ENCODE peak calls at places on chromosomes 11 and 22, in nine cellular contexts. One of them, this sample, is unnamed. For H3K9me3, the result is how much of the 10 kb centered on the place peaks cover.

GRCh38 chr11:132886335-132886734 is 646.0 kb downstream of the OPCML start:
- DNase-seq in fibroblast of lung: peak
- DNase-seq in Peyer's patch: no peak
- DNase-seq in thoracic aorta: no peak
- DNase-seq in SK-N-SH: no peak
- DNase-seq in tibial artery: no peak
- DNase-seq in body of pancreas: no peak
- DNase-seq in HCT116: no peak
- DNase-seq in hepatocyte: no peak
- DNase-seq in this sample: no peak

GRCh38 chr22:28297504-28297903 is 378.4 kb upstream of the PITPNB start:
- DNase-seq in fibroblast of lung: peak
- DNase-seq in Peyer's patch: no peak
- DNase-seq in thoracic aorta: no peak
- DNase-seq in SK-N-SH: no peak
- DNase-seq in tibial artery: no peak
- DNase-seq in body of pancreas: no peak
- DNase-seq in HCT116: no peak
- DNase-seq in hepatocyte: no peak
- DNase-seq in this sample: no peak

GRCh38 chr11:8033312-8033715 is 46.2 kb downstream of the EIF3F start:
- DNase-seq in fibroblast of lung: peak
- DNase-seq in Peyer's patch: peak
- DNase-seq in thoracic aorta: peak
- DNase-seq in SK-N-SH: peak
- DNase-seq in tibial artery: peak
- DNase-seq in body of pancreas: peak
- DNase-seq in HCT116: peak
- DNase-seq in hepatocyte: peak
- DNase-seq in this sample: peak

GRCh38 chr11:110481523-110481922 is 51.8 kb downstream of the FDX1 start:
- DNase-seq in fibroblast of lung: no peak
- DNase-seq in Peyer's patch: no peak
- DNase-seq in thoracic aorta: no peak
- DNase-seq in SK-N-SH: no peak
- DNase-seq in tibial artery: no peak
- DNase-seq in body of pancreas: no peak
- DNase-seq in HCT116: no peak
- DNase-seq in hepatocyte: no peak
- DNase-seq in this sample: no peak

GRCh38 chr11:83641511-83641910 is 355.3 kb upstream of the CCDC90B start:
- DNase-seq in fibroblast of lung: peak
- DNase-seq in Peyer's patch: no peak
- DNase-seq in thoracic aorta: no peak
- DNase-seq in SK-N-SH: no peak
- DNase-seq in tibial artery: no peak
- DNase-seq in body of pancreas: no peak
- DNase-seq in HCT116: no peak
- DNase-seq in hepatocyte: peak
- DNase-seq in this sample: no peak

GRCh38 chr11:46277623-46278386 is at the start of gene CREB3L1:
- DNase-seq in fibroblast of lung: peak
- DNase-seq in Peyer's patch: no peak
- DNase-seq in thoracic aorta: no peak
- DNase-seq in SK-N-SH: peak
- DNase-seq in tibial artery: no peak
- DNase-seq in body of pancreas: peak
- DNase-seq in HCT116: no peak
- DNase-seq in hepatocyte: peak
- DNase-seq in this sample: peak

GRCh38 chr11:7965386-7965785 is at the start of gene NLRP10:
- DNase-seq in fibroblast of lung: peak
- DNase-seq in Peyer's patch: no peak
- DNase-seq in thoracic aorta: no peak
- DNase-seq in SK-N-SH: no peak
- DNase-seq in tibial artery: no peak
- DNase-seq in body of pancreas: no peak
- DNase-seq in HCT116: no peak
- DNase-seq in hepatocyte: no peak
- DNase-seq in this sample: no peak

GRCh38 chr22:29339381-29340235 is 24.1 kb upstream of the RASL10A start:
- DNase-seq in fibroblast of lung: no peak
- DNase-seq in Peyer's patch: no peak
- DNase-seq in thoracic aorta: no peak
- DNase-seq in SK-N-SH: no peak
- DNase-seq in tibial artery: no peak
- DNase-seq in body of pancreas: no peak
- DNase-seq in HCT116: no peak
- DNase-seq in hepatocyte: no peak
- DNase-seq in this sample: no peak

GRCh38 chr22:26554956-26555355 is 35.0 kb downstream of the TPST2 start:
- DNase-seq in fibroblast of lung: no peak
- DNase-seq in Peyer's patch: no peak
- DNase-seq in thoracic aorta: no peak
- DNase-seq in SK-N-SH: no peak
- DNase-seq in tibial artery: no peak
- DNase-seq in body of pancreas: no peak
- DNase-seq in HCT116: no peak
- DNase-seq in hepatocyte: no peak
- DNase-seq in this sample: no peak

GRCh38 chr22:19941365-19942070 is at the start of the genes COMT and TXNRD2:
- DNase-seq in fibroblast of lung: peak
- DNase-seq in Peyer's patch: peak
- DNase-seq in thoracic aorta: no peak
- DNase-seq in SK-N-SH: peak
- DNase-seq in tibial artery: peak
- DNase-seq in body of pancreas: peak
- DNase-seq in HCT116: no peak
- DNase-seq in hepatocyte: no peak
- DNase-seq in this sample: peak

GRCh38 chr11:83472328-83472727 is 186.2 kb upstream of the CCDC90B start:
- DNase-seq in fibroblast of lung: no peak
- DNase-seq in Peyer's patch: no peak
- DNase-seq in thoracic aorta: no peak
- DNase-seq in SK-N-SH: no peak
- DNase-seq in tibial artery: no peak
- DNase-seq in body of pancreas: no peak
- DNase-seq in HCT116: no peak
- DNase-seq in hepatocyte: no peak
- DNase-seq in this sample: no peak

GRCh38 chr22:31829505-31829904 is 75.7 kb downstream of the DEPDC5 start:
- DNase-seq in fibroblast of lung: peak
- DNase-seq in Peyer's patch: no peak
- DNase-seq in thoracic aorta: no peak
- DNase-seq in SK-N-SH: peak
- DNase-seq in tibial artery: no peak
- DNase-seq in body of pancreas: no peak
- DNase-seq in HCT116: peak
- DNase-seq in hepatocyte: peak
- DNase-seq in this sample: no peak

GRCh38 chr22:46596819-46597218 is 23.4 kb upstream of the GRAMD4 start:
- DNase-seq in fibroblast of lung: no peak
- DNase-seq in Peyer's patch: no peak
- DNase-seq in thoracic aorta: no peak
- DNase-seq in SK-N-SH: no peak
- DNase-seq in tibial artery: peak
- DNase-seq in body of pancreas: peak
- DNase-seq in HCT116: peak
- DNase-seq in hepatocyte: peak
- DNase-seq in this sample: peak
- TF ChIP-seq CTCF in fibroblast of lung: no peak
- TF ChIP-seq CTCF in Peyer's patch: peak
- TF ChIP-seq CTCF in thoracic aorta: no peak
- TF ChIP-seq CTCF in SK-N-SH: no peak
- TF ChIP-seq CTCF in tibial artery: no peak
- TF ChIP-seq CTCF in body of pancreas: peak
- TF ChIP-seq CTCF in HCT116: peak
- TF ChIP-seq CTCF in hepatocyte: peak
- TF ChIP-seq CTCF in this sample: peak

DNA sequence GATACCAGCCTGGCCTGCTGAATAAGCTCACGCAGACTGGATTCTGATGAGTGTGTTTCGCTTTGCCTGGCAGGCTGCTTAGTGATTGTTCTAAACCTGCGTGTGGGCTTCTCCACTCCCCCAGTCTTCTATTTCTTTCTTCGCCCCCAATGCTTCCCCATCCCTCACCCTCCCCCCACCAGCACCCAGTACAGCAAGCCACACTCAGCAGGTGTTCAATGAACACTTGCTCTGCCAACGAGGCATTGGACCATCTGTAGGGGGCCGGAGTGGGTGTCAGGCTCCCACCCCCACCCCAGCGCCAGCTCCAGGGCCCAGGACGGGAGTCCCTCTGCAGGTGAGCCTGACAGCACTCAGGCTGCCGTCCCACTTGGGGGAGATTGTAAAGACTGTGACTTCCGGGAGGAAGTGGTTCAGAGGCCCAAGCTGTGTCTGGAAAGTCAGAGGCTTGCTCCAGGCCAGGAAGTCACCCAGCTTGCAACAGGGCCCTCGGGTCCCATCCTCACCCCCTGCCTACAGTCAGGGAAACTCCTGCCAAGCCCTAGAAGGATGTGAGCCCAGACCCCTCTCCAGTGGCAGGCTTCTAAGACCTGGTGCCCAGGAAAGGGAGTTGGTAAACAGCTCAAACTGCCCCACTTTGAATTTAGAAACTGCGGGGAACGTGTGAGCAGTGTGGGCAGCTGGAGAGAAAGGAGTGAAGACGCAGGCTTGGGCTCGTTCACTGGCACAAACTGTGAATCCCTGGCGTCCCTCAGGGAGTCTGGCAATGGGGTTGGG is 66.3 kb upstream of the PRDM11 start:
- DNase-seq in fibroblast of lung: no peak
- DNase-seq in Peyer's patch: peak
- DNase-seq in thoracic aorta: no peak
- DNase-seq in SK-N-SH: no peak
- DNase-seq in tibial artery: no peak
- DNase-seq in body of pancreas: no peak
- DNase-seq in HCT116: no peak
- DNase-seq in hepatocyte: no peak
- DNase-seq in this sample: no peak
- H3K4me3 ChIP-seq in fibroblast of lung: no peak
- H3K4me3 ChIP-seq in Peyer's patch: no peak
- H3K4me3 ChIP-seq in thoracic aorta: no peak
- H3K4me3 ChIP-seq in SK-N-SH: no peak
- H3K4me3 ChIP-seq in tibial artery: no peak
- H3K4me3 ChIP-seq in body of pancreas: no peak
- H3K4me3 ChIP-seq in HCT116: no peak
- H3K4me3 ChIP-seq in hepatocyte: no peak
- H3K4me3 ChIP-seq in this sample: no peak

DNA sequence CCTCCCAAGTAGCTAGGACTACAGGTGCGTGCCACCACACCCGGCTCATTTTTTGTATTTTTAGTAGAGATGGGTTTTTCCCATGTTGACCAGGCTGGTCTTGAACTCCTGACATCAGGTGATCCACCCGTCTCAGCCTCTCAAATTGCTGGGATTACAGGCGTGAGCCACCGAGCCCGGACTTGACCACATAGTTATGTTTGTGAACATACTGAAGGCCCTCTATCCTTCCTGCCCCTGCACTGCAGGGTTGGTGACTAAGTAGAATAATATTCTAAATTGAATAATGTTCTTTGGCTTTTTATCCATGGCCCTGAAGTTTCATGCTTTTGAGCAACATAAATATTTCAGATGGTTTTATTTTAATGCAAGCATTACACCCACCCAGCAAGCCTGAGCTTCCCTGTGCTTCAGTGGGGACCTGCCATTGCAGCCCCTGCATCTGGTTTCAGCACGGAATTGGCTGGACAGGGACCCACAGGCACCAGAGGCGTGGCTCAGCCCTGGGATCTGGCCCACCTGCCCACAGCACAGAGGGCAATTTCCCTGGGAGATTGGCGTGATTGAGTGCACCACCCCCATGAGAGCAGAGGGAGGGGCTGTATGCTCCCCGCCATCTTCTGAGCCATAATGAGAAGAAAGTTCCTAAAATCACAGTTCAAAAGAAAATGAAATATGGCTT is 460.5 kb downstream of the BRD1 start:
- DNase-seq in fibroblast of lung: no peak
- DNase-seq in Peyer's patch: peak
- DNase-seq in thoracic aorta: no peak
- DNase-seq in SK-N-SH: no peak
- DNase-seq in tibial artery: peak
- DNase-seq in body of pancreas: no peak
- DNase-seq in HCT116: no peak
- DNase-seq in hepatocyte: no peak
- DNase-seq in this sample: peak
- H3K9me3 ChIP-seq in fibroblast of lung: under half
- H3K9me3 ChIP-seq in Peyer's patch: under half
- H3K9me3 ChIP-seq in thoracic aorta: under half
- H3K9me3 ChIP-seq in SK-N-SH: under half
- H3K9me3 ChIP-seq in tibial artery: under half
- H3K9me3 ChIP-seq in body of pancreas: under half
- H3K9me3 ChIP-seq in HCT116: under half
- H3K9me3 ChIP-seq in hepatocyte: under half
- H3K9me3 ChIP-seq in this sample: under half

GRCh38 chr11:12126352-12127019 is 16.1 kb downstream of the MICAL2 start:
- DNase-seq in fibroblast of lung: peak
- DNase-seq in Peyer's patch: no peak
- DNase-seq in thoracic aorta: no peak
- DNase-seq in SK-N-SH: no peak
- DNase-seq in tibial artery: no peak
- DNase-seq in body of pancreas: no peak
- DNase-seq in HCT116: no peak
- DNase-seq in hepatocyte: peak
- DNase-seq in this sample: peak
- TF ChIP-seq CTCF in fibroblast of lung: no peak
- TF ChIP-seq CTCF in Peyer's patch: no peak
- TF ChIP-seq CTCF in thoracic aorta: no peak
- TF ChIP-seq CTCF in SK-N-SH: no peak
- TF ChIP-seq CTCF in tibial artery: no peak
- TF ChIP-seq CTCF in body of pancreas: no peak
- TF ChIP-seq CTCF in HCT116: no peak
- TF ChIP-seq CTCF in hepatocyte: peak
- TF ChIP-seq CTCF in this sample: peak

DNA sequence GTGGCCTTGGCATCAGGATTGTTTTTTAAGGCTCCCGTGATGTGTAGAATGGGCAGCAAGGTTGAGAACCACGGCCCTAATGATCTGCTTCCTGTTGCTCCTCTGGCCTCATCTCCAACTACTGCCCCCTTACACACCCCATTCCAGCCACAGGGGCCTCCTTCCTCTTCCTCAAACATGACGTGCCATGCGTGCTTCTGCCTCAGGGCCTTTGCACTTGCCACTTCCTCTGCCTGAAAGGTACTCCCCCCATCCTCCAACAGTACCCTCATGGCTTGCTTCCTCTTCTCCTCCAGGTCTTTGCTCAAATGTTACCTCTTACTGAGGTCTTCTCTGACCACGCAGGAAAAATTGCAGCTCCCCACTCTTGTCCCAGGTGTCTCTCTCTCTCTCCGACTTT is 93.9 kb upstream of the CSNK2A3 start:
- DNase-seq in fibroblast of lung: no peak
- DNase-seq in Peyer's patch: no peak
- DNase-seq in thoracic aorta: no peak
- DNase-seq in SK-N-SH: no peak
- DNase-seq in tibial artery: no peak
- DNase-seq in body of pancreas: no peak
- DNase-seq in HCT116: no peak
- DNase-seq in hepatocyte: no peak
- DNase-seq in this sample: no peak
- H3K4me3 ChIP-seq in fibroblast of lung: no peak
- H3K4me3 ChIP-seq in Peyer's patch: no peak
- H3K4me3 ChIP-seq in thoracic aorta: no peak
- H3K4me3 ChIP-seq in SK-N-SH: no peak
- H3K4me3 ChIP-seq in tibial artery: no peak
- H3K4me3 ChIP-seq in body of pancreas: no peak
- H3K4me3 ChIP-seq in HCT116: no peak
- H3K4me3 ChIP-seq in hepatocyte: no peak
- H3K4me3 ChIP-seq in this sample: no peak

This sample was measured in upper lobe of right lung.